ENCODE peak calls at places on chromosomes 13 and 19, in nine cellular contexts. S is fibroblast of the conjunctiva; X is mucosa of descending colon; V is stimulated activated CD4-positive, alpha-beta T cell treated with anti-CD3 and anti-CD28 coated beads, Interleukin-12 subunit alpha, Interleukin-12 subunit beta, amount 100 ng/mL, for 24 hours; Z is anterior cingulate cortex; W is lower lobe of right lung; N is mucosa of gallbladder; H is AG09309; F is left cardiac atrium. T is an unnamed sample.

GRCh38 chr13:32594339-32594738 is 8.1 kb downstream of the PDS5B start:
- DNase-seq in N (no peak), S (no peak), V (no peak), X (no peak), H (no peak), F (no peak), Z (no peak), W (no peak), T (no peak)

GRCh38 chr19:50705422-50706019 is 14.1 kb downstream of the SHANK1 start:
- DNase-seq in Z (no peak), F (no peak), H (peak; percentile 29), N (no peak), W (no peak), X (no peak), S (peak; percentile 38), V (no peak), T (peak; percentile 30)

GRCh38 chr19:31271569-31271911 is 77.7 kb downstream of the TSHZ3 start:
- DNase-seq in W (no peak), Z (no peak), F (no peak), H (no peak), X (no peak), N (no peak), V (no peak), S (no peak), T (no peak)

GRCh38 chr13:29849071-29849541 is 1.3 kb downstream of the UBL3 start:
- DNase-seq in W (no peak), V (no peak), F (no peak), X (no peak), N (no peak), H (no peak), Z (peak; percentile 13), S (no peak), T (no peak)

GRCh38 chr19:34265221-34265650 is 10.9 kb downstream of the GARRE1 start:
- DNase-seq in H (no peak), X (no peak), Z (no peak), S (no peak), N (no peak), F (peak; percentile 41), W (no peak), V (no peak), T (no peak)

GRCh38 chr19:43570174-43570791 is 5.0 kb downstream of the XRCC1 start:
- DNase-seq in V (no peak), F (no peak), Z (no peak), S (no peak), N (no peak), W (no peak), X (no peak), H (no peak), T (no peak)

GRCh38 chr13:44389003-44389666 is 15.5 kb downstream of the SERP2 start:
- DNase-seq in N (no peak), H (no peak), W (no peak), S (no peak), Z (no peak), V (no peak), F (no peak), X (no peak), T (no peak)

GRCh38 chr13:22703601-22704209 is 477.1 kb upstream of the SGCG start:
- DNase-seq in H (no peak), W (no peak), X (no peak), V (no peak), S (no peak), Z (no peak), F (no peak), N (no peak), T (no peak)

GRCh38 chr13:45678282-45678681 is 23.8 kb upstream of the CBY2 start:
- DNase-seq in F (no peak), W (no peak), V (no peak), N (no peak), H (no peak), X (no peak), Z (no peak), S (no peak), T (no peak)

GRCh38 chr13:106337096-106337495 is 198.4 kb downstream of the EFNB2 start:
- DNase-seq in Z (no peak), N (no peak), V (no peak), W (no peak), F (no peak), H (no peak), X (no peak), S (no peak), T (peak; percentile 4)

T was measured in AG04450.